ENCODE peak calls at places on chromosomes 3 and 15, in ten cellular contexts. B is AG04450; O is stimulated activated CD8-positive, alpha-beta memory T cell treated with anti-CD3 and anti-CD28 coated beads, Interleukin-12 subunit alpha, Interleukin-12 subunit beta, amount 100 ng/mL, for 4 hours; I is cardiac fibroblast; S is T-helper 17 cell; H is H9; L is tibial nerve; T is GM04504; N is cardiac muscle cell; F is SHP77. M is an unnamed sample.

GRCh38 chr3:43689766-43690399 is 855 bp upstream of the ABHD5 start:
- DNase-seq in O (no peak), L (no peak), I (no peak), S (no peak), B (no peak), T (no peak), F (no peak), H (no peak), N (no peak), M (no peak)

GRCh38 chr15:59384507-59384906 is 11.8 kb upstream of the MYO1E start:
- DNase-seq in B (no peak), F (no peak), N (no peak), T (no peak), S (no peak), O (no peak), H (no peak), L (no peak), I (no peak), M (no peak)

GRCh38 chr15:52056001-52056400 is 37.0 kb downstream of the MAPK6 start:
- DNase-seq in S (no peak), B (no peak), N (no peak), T (no peak), I (no peak), O (no peak), H (no peak), L (no peak), F (no peak), M (no peak)

GRCh38 chr3:188931531-188931930 is 240.2 kb upstream of the TPRG1 start:
- DNase-seq in B (no peak), H (no peak), F (no peak), N (no peak), O (no peak), T (no peak), S (no peak), I (no peak), L (no peak), M (no peak)

GRCh38 chr15:49038382-49038781 is 7.9 kb downstream of the SECISBP2L start:
- DNase-seq in I (peak; percentile 27), N (peak; percentile 28), F (no peak), B (no peak), S (no peak), L (no peak), H (no peak), T (no peak), O (no peak), M (no peak)

GRCh38 chr3:60355825-60356224 is 895.4 kb downstream of the FHIT start:
- DNase-seq in I (no peak), H (no peak), L (no peak), F (no peak), B (no peak), O (no peak), N (no peak), S (no peak), T (no peak), M (no peak)

GRCh38 chr15:42264790-42265189 is 8.2 kb upstream of the GANC start:
- DNase-seq in F (no peak), I (no peak), O (no peak), N (no peak), S (no peak), L (no peak), T (no peak), H (no peak), B (no peak), M (no peak)

GRCh38 chr3:129233538-129233937 is 15.9 kb upstream of the COPG1 start:
- DNase-seq in H (no peak), B (no peak), S (no peak), L (peak; percentile 37), O (no peak), F (no peak), T (no peak), I (no peak), N (no peak), M (no peak)

GRCh38 chr15:70212288-70212962 is 114.7 kb upstream of the TLE3 start:
- DNase-seq in S (no peak), H (peak; percentile 20), L (no peak), B (no peak), F (no peak), I (no peak), T (no peak), O (no peak), N (peak; percentile 18), M (no peak)